ENCODE peak calls at places on chromosomes 11 and 22, in four cellular contexts. One of them, this sample, is unnamed.

GRCh38 chr11:1763796-1764661 is at the start of gene CTSD:
- DNase-seq in NCI-H460: peak; percentile 65
- DNase-seq in hepatic stellate cell: peak; percentile 99
- DNase-seq in ascending aorta: peak; percentile 16
- DNase-seq in this sample: peak; percentile 25

GRCh38 chr11:86477495-86478155 is 102.9 kb downstream of the CCDC81 start:
- DNase-seq in ascending aorta: no peak
- DNase-seq in hepatic stellate cell: peak; percentile 26
- DNase-seq in NCI-H460: no peak
- DNase-seq in this sample: no peak

GRCh38 chr22:19784396-19785175 is 24.0 kb downstream of the TBX1 start:
- DNase-seq in NCI-H460: no peak
- DNase-seq in hepatic stellate cell: no peak
- DNase-seq in ascending aorta: no peak
- DNase-seq in this sample: no peak

GRCh38 chr22:25663654-25664053 is 78.3 kb upstream of the MYO18B start:
- DNase-seq in NCI-H460: no peak
- DNase-seq in ascending aorta: no peak
- DNase-seq in hepatic stellate cell: no peak
- DNase-seq in this sample: peak; percentile 48

GRCh38 chr11:73862971-73863370 is 13.7 kb downstream of the COA4 start:
- DNase-seq in hepatic stellate cell: no peak
- DNase-seq in ascending aorta: no peak
- DNase-seq in NCI-H460: no peak
- DNase-seq in this sample: no peak

GRCh38 chr22:29331658-29332300 is 16.3 kb upstream of the RASL10A start:
- DNase-seq in hepatic stellate cell: no peak
- DNase-seq in ascending aorta: no peak
- DNase-seq in NCI-H460: no peak
- DNase-seq in this sample: no peak

GRCh38 chr11:74677131-74677530 is 54.1 kb downstream of the CHRDL2 start:
- DNase-seq in hepatic stellate cell: no peak
- DNase-seq in NCI-H460: no peak
- DNase-seq in ascending aorta: no peak
- DNase-seq in this sample: no peak

GRCh38 chr11:111829185-111829968 is 42.0 kb downstream of the ALG9 start:
- DNase-seq in ascending aorta: no peak
- DNase-seq in NCI-H460: no peak
- DNase-seq in hepatic stellate cell: no peak
- DNase-seq in this sample: no peak

GRCh38 chr11:103367650-103368049 is 258.4 kb downstream of the DYNC2H1 start:
- DNase-seq in ascending aorta: no peak
- DNase-seq in NCI-H460: no peak
- DNase-seq in hepatic stellate cell: no peak
- DNase-seq in this sample: no peak

GRCh38 chr11:20634044-20634443 is 34.6 kb downstream of the SLC6A5 start:
- DNase-seq in hepatic stellate cell: no peak
- DNase-seq in NCI-H460: no peak
- DNase-seq in ascending aorta: no peak
- DNase-seq in this sample: no peak

GRCh38 chr11:43818220-43818619 is 62.4 kb upstream of the ALKBH3 start:
- DNase-seq in NCI-H460: no peak
- DNase-seq in hepatic stellate cell: no peak
- DNase-seq in ascending aorta: no peak
- DNase-seq in this sample: no peak

GRCh38 chr22:45549739-45550138 is 47.1 kb downstream of the FBLN1 start:
- DNase-seq in hepatic stellate cell: no peak
- DNase-seq in ascending aorta: no peak
- DNase-seq in NCI-H460: no peak
- DNase-seq in this sample: no peak

GRCh38 chr11:134216816-134217215 is 7.0 kb downstream of the NCAPD3 start:
- DNase-seq in hepatic stellate cell: no peak
- DNase-seq in ascending aorta: no peak
- DNase-seq in NCI-H460: no peak
- DNase-seq in this sample: no peak

GRCh38 chr11:35794850-35795249 is 132.3 kb downstream of the TRIM44 start:
- DNase-seq in ascending aorta: no peak
- DNase-seq in NCI-H460: no peak
- DNase-seq in hepatic stellate cell: peak; percentile 12
- DNase-seq in this sample: no peak

GRCh38 chr22:25869771-25870170 is 127.8 kb downstream of the MYO18B start:
- DNase-seq in ascending aorta: no peak
- DNase-seq in NCI-H460: no peak
- DNase-seq in hepatic stellate cell: no peak
- DNase-seq in this sample: no peak

GRCh38 chr22:41899992-41900651 is 14.8 kb downstream of the SHISA8 start:
- DNase-seq in ascending aorta: no peak
- DNase-seq in NCI-H460: no peak
- DNase-seq in hepatic stellate cell: no peak
- DNase-seq in this sample: no peak

GRCh38 chr11:65095427-65095826 is 587 bp upstream of the VPS51 start:
- DNase-seq in NCI-H460: no peak
- DNase-seq in hepatic stellate cell: no peak
- DNase-seq in ascending aorta: no peak
- DNase-seq in this sample: no peak

GRCh38 chr11:126878892-126879291 is 121.7 kb downstream of the KIRREL3 start:
- DNase-seq in NCI-H460: no peak
- DNase-seq in hepatic stellate cell: no peak
- DNase-seq in ascending aorta: no peak
- DNase-seq in this sample: no peak

GRCh38 chr11:126163074-126163700 is 48.3 kb downstream of the RPUSD4 start:
- DNase-seq in NCI-H460: no peak
- DNase-seq in ascending aorta: no peak
- DNase-seq in hepatic stellate cell: no peak
- DNase-seq in this sample: no peak

GRCh38 chr22:42902875-42903510 is 45.9 kb upstream of the ARFGAP3 start:
- DNase-seq in hepatic stellate cell: no peak
- DNase-seq in ascending aorta: no peak
- DNase-seq in NCI-H460: no peak
- DNase-seq in this sample: no peak

GRCh38 chr11:27839226-27839913 is 139.1 kb upstream of the BDNF start:
- DNase-seq in ascending aorta: no peak
- DNase-seq in NCI-H460: peak; percentile 2
- DNase-seq in hepatic stellate cell: peak; percentile 5
- DNase-seq in this sample: no peak

GRCh38 chr11:61392991-61393595 is 706 bp downstream of the TMEM216 start:
- DNase-seq in ascending aorta: no peak
- DNase-seq in hepatic stellate cell: peak; percentile 44
- DNase-seq in NCI-H460: no peak
- DNase-seq in this sample: no peak

GRCh38 chr22:20211409-20211996 is 56.6 kb downstream of the RTN4R start:
- DNase-seq in NCI-H460: no peak
- DNase-seq in hepatic stellate cell: no peak
- DNase-seq in ascending aorta: no peak
- DNase-seq in this sample: no peak

GRCh38 chr11:100356035-100356434 is 331.1 kb upstream of the ARHGAP42 start:
- DNase-seq in ascending aorta: no peak
- DNase-seq in NCI-H460: no peak
- DNase-seq in hepatic stellate cell: no peak
- DNase-seq in this sample: peak; percentile 15

GRCh38 chr11:85875505-85875904 is 20.3 kb downstream of the CCDC83 start:
- DNase-seq in hepatic stellate cell: no peak
- DNase-seq in ascending aorta: no peak
- DNase-seq in NCI-H460: no peak
- DNase-seq in this sample: no peak

GRCh38 chr11:115760528-115760837 is 256.3 kb upstream of the CADM1 start:
- DNase-seq in hepatic stellate cell: no peak
- DNase-seq in ascending aorta: no peak
- DNase-seq in NCI-H460: no peak
- DNase-seq in this sample: no peak

GRCh38 chr11:71173709-71174108 is 78.7 kb downstream of the SHANK2 start:
- DNase-seq in hepatic stellate cell: no peak
- DNase-seq in NCI-H460: no peak
- DNase-seq in ascending aorta: no peak
- DNase-seq in this sample: no peak

GRCh38 chr11:7548659-7549283 is 35.0 kb downstream of the PPFIBP2 start:
- DNase-seq in NCI-H460: no peak
- DNase-seq in hepatic stellate cell: no peak
- DNase-seq in ascending aorta: no peak
- DNase-seq in this sample: no peak

GRCh38 chr11:125569913-125570621 is 790 bp downstream of the EI24 start:
- DNase-seq in hepatic stellate cell: no peak
- DNase-seq in NCI-H460: no peak
- DNase-seq in ascending aorta: no peak
- DNase-seq in this sample: no peak

GRCh38 chr11:44753965-44754645 is 27.3 kb downstream of the TSPAN18 start:
- DNase-seq in NCI-H460: no peak
- DNase-seq in ascending aorta: no peak
- DNase-seq in hepatic stellate cell: no peak
- DNase-seq in this sample: no peak

GRCh38 chr22:19121631-19122142 is 525 bp downstream of the DGCR2 start:
- DNase-seq in NCI-H460: peak; percentile 9
- DNase-seq in hepatic stellate cell: peak; percentile 42
- DNase-seq in ascending aorta: no peak
- DNase-seq in this sample: peak; percentile 50

GRCh38 chr11:83156996-83157754 is at the start of gene PCF11:
- DNase-seq in hepatic stellate cell: no peak
- DNase-seq in ascending aorta: no peak
- DNase-seq in NCI-H460: no peak
- DNase-seq in this sample: no peak

GRCh38 chr11:8720868-8721739 is 38.5 kb downstream of the RPL27A start:
- DNase-seq in ascending aorta: no peak
- DNase-seq in hepatic stellate cell: no peak
- DNase-seq in NCI-H460: no peak
- DNase-seq in this sample: peak; percentile 65

This sample was measured in LNCaP clone FGC.